ENCODE peak calls at places on chromosomes 16 and 17, in eight cellular contexts. C, O, F, W, T, G, X and D are unnamed samples.
A peak's percentile ranks its signal among the peaks of the same experiment; 100 is the strongest.

GRCh38 chr16:67396159-67396774 is 3.0 kb upstream of the TPPP3 start:
- DNase-seq in C (peak; percentile 85), O (peak; percentile 73), F (peak; percentile 78), W (no peak), T (no peak), G (peak; percentile 77), X (peak; percentile 52), D (peak; percentile 66)

GRCh38 chr17:75241996-75242460 is 19.4 kb downstream of the GGA3 start:
- DNase-seq in C (no peak), O (no peak), F (peak; percentile 52), W (no peak), T (no peak), G (no peak), X (peak; percentile 61), D (no peak)

GRCh38 chr16:57689772-57690558 is 4.6 kb upstream of the DRC7 start:
- DNase-seq in C (no peak), O (no peak), F (no peak), W (no peak), T (no peak), G (no peak), X (no peak), D (peak; percentile 95)

GRCh38 chr17:21218101-21218500 is 4.1 kb upstream of the TMEM11 start:
- DNase-seq in C (no peak), O (no peak), F (no peak), W (no peak), T (no peak), G (no peak), X (no peak), D (peak; percentile 71)

GRCh38 chr17:3794890-3795757 is 5.9 kb downstream of the ITGAE start:
- DNase-seq in C (no peak), O (no peak), F (peak; percentile 67), W (no peak), T (no peak), G (no peak), X (no peak), D (no peak)

GRCh38 chr17:45020354-45021138 is 30.9 kb downstream of the DCAKD start:
- DNase-seq in C (no peak), O (peak; percentile 30), F (peak; percentile 22), W (no peak), T (no peak), G (peak; percentile 48), X (no peak), D (no peak)

GRCh38 chr16:88983771-88984687 is 7.0 kb upstream of the CBFA2T3 start:
- DNase-seq in C (no peak), O (no peak), F (no peak), W (no peak), T (no peak), G (no peak), X (no peak), D (no peak)

GRCh38 chr17:41325126-41325525 is 9.6 kb upstream of the KRTAP17-1 start:
- DNase-seq in C (no peak), O (no peak), F (no peak), W (no peak), T (no peak), G (no peak), X (no peak), D (no peak)

GRCh38 chr16:54107803-54108202 is 178.8 kb downstream of the IRX3 start:
- DNase-seq in C (no peak), O (no peak), F (no peak), W (no peak), T (no peak), G (no peak), X (no peak), D (no peak)

GRCh38 chr17:46191332-46192210 is 1.7 kb downstream of the KANSL1 start:
- DNase-seq in C (peak; percentile 32), O (no peak), F (no peak), W (no peak), T (no peak), G (peak; percentile 52), X (peak; percentile 19), D (peak; percentile 75)

GRCh38 chr16:74793571-74793970 is 19.0 kb upstream of the FA2H start:
- DNase-seq in C (no peak), O (no peak), F (no peak), W (no peak), T (no peak), G (no peak), X (no peak), D (no peak)

GRCh38 chr17:62687997-62688396 is 60.5 kb downstream of the MRC2 start:
- DNase-seq in C (no peak), O (no peak), F (no peak), W (no peak), T (no peak), G (no peak), X (no peak), D (no peak)

GRCh38 chr17:37310940-37311339 is 64.8 kb upstream of the C17orf78 start:
- DNase-seq in C (no peak), O (no peak), F (no peak), W (no peak), T (no peak), G (no peak), X (no peak), D (no peak)

GRCh38 chr17:37309051-37309450 is 66.7 kb upstream of the C17orf78 start:
- DNase-seq in C (no peak), O (no peak), F (no peak), W (no peak), T (no peak), G (no peak), X (no peak), D (no peak)

GRCh38 chr17:37301288-37301687 is 74.5 kb upstream of the C17orf78 start:
- DNase-seq in C (no peak), O (no peak), F (peak; percentile 17), W (no peak), T (no peak), G (no peak), X (no peak), D (peak; percentile 18)

GRCh38 chr17:37300683-37301082 is 75.1 kb upstream of the C17orf78 start:
- DNase-seq in C (no peak), O (no peak), F (no peak), W (no peak), T (no peak), G (no peak), X (no peak), D (peak; percentile 5)

GRCh38 chr17:37305406-37305905 is 70.3 kb upstream of the C17orf78 start:
- DNase-seq in C (no peak), O (no peak), F (no peak), W (no peak), T (no peak), G (no peak), X (no peak), D (peak; percentile 28)
- TF ChIP-seq POLR2A in C (no peak), O (no peak), F (no peak), W (no peak), T (no peak), G (no peak), X (no peak), D (no peak)

DNA sequence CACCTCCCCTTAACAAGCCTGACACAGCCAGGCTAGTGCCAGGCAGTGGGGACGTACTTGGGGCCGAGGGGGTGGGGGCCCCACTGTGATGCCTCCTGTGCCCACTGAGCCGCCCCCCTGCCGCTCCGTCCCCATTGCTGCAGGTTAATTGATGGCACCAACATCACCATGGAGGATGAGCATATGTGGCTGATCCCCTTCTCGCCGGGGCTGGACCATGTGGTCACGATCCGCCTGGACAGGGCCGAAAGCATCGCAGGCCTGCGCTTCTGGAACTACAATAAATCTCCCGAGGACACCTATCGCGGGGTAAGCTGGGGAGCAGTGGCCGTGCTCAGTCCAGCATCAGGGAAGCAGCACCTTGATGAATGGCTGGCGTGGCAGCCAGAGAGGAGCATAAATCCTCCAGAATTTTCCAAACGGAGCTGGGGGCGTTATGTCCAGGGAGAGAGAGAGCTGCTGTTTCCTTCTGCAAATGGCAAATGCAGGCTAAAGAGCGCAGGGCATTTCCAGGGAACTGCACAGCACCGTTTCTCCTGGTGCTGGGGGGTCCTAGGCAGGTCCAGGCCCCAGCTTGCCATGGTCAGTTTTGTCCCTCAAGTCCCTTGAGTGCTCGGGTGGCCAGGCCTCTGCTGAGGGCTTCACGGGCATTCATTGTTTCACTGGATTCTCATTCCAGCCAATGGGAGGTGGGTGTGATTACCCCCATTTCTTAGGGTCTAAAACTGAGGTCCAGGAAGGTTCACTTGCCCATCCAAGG is 216.4 kb downstream of the KATNIP start:
- DNase-seq in C (no peak), O (no peak), F (no peak), W (no peak), T (no peak), G (no peak), X (no peak), D (no peak)
- TF ChIP-seq POLR2A in C (no peak), O (no peak), F (no peak), W (no peak), T (no peak), G (no peak), X (no peak), D (no peak)

DNA sequence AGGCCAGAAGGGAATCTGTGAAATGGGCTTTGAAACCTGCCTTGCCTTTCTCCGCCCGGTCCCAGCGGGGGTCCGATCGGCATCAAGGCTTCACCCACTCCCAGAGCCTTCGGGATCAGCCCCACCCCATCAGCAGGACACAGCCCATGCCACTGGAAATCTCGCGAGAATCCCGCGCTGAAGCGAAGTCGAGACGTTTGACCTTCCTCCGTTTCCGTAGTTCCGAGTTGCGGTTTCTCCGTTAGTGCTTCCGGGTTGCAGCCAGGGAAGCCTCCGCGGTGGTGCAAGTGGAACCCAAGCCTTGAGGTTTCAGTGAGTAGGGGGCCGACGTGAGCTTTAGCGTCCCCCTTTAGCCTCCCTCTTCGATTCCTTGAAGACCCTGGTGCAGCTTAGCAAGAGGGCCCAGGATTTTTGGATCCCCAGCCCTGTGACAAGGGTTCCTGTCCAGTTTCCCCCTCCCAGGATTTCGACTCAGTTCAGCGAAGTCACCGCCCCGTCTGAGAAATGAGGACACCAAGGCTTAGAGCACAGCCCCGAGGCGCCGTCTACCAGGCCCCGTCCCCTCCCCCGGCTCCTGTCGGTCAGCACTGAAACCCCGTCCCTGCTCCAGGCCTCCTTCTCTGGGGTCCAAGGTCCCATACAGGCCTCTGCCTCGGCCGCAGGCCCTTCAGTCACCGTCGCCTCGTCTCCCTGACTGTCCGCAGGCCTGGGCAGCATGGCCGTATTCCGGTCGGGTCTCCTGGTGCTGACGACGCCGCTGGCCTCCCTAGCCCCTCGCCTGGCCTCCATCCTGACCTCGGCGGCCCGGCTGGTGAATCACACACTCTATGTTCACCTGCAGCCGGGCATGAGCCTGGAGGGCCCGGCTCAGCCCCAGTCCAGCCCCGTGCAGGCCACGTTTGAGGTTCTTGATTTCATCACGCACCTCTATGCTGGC is at the start of gene COASY:
- DNase-seq in C (peak; percentile 95), O (peak; percentile 96), F (peak; percentile 97), W (peak; percentile 98), T (peak; percentile 98), G (peak; percentile 97), X (peak; percentile 91), D (peak; percentile 97)
- TF ChIP-seq POLR2A in C (no peak), O (peak; percentile 41), F (peak; percentile 64), W (peak; percentile 23), T (peak; percentile 56), G (no peak), X (peak; percentile 45), D (peak; percentile 84)

GRCh38 chr16:15434425-15435215 is at the start of gene BMERB1:
- DNase-seq in C (no peak), O (peak; percentile 74), F (peak; percentile 71), W (peak; percentile 80), T (no peak), G (peak; percentile 74), X (peak; percentile 62), D (peak; percentile 70)
- TF ChIP-seq POLR2A in C (no peak), O (peak; percentile 53), F (peak; percentile 59), W (no peak), T (peak; percentile 67), G (no peak), X (peak; percentile 76), D (no peak)

DNA sequence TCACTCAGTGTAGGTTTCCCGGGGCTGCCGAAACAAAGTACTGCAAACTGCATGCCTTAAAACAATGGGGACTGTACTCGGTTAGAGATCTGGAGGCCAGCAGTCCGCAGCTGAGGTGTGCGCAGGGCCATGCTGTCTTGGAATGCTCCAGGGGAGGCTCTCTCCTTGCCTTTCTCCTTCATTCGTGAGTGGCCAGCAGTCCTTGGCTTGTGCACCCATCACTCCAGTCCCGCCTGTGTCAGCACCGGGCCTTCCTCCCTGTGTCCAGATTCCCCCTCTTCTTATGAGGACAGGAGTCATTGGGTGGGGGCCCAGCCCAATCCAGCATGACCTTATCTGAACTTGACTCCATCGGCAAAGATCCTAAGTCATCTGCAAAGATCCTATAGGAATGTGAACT is 43.4 kb downstream of the COX4I1 start:
- DNase-seq in C (no peak), O (no peak), F (no peak), W (no peak), T (no peak), G (no peak), X (no peak), D (no peak)
- TF ChIP-seq POLR2A in C (no peak), O (no peak), F (no peak), W (no peak), T (no peak), G (no peak), X (no peak), D (no peak)